ENCODE peak calls at places on chromosomes 3 and 15, in ten cellular contexts. X is ecto neural progenitor cell, Y is epithelial cell of esophagus, N is NCI-H510A treated with DMSO at 0.1 percent for 48 hours, J is HFF-Myc, H is NCI-H1105, U is EH, K is DMS153, V is T-cell, S is GM20000. W is an unnamed sample.

GRCh38 chr3:58557496-58557895 is 19.7 kb downstream of the FAM107A start:
- DNase-seq in K (no peak), J (no peak), H (no peak), X (no peak), S (no peak), N (no peak), Y (no peak), U (no peak), V (no peak), W (no peak)

GRCh38 chr15:82570721-82571519 is 30.7 kb upstream of the RPS17 start:
- DNase-seq in N (no peak), U (peak), K (no peak), S (no peak), J (no peak), X (no peak), H (no peak), Y (no peak), V (no peak), W (no peak)

GRCh38 chr3:52238761-52239701 is at the start of gene TWF2:
- DNase-seq in S (peak), H (peak), N (peak), K (peak), X (peak), J (no peak), U (peak), V (peak), Y (peak), W (no peak)

GRCh38 chr3:42707620-42708355 is 5.2 kb upstream of the HHATL start:
- DNase-seq in X (peak), J (no peak), S (no peak), K (no peak), H (no peak), N (no peak), V (no peak), Y (no peak), U (no peak), W (no peak)

GRCh38 chr3:133162906-133163305 is 124.7 kb downstream of the TMEM108 start:
- DNase-seq in K (no peak), Y (no peak), V (no peak), X (no peak), H (no peak), U (no peak), N (no peak), J (no peak), S (no peak), W (no peak)

GRCh38 chr3:124007186-124007585 is 15.3 kb upstream of the ROPN1 start:
- DNase-seq in K (no peak), Y (no peak), X (no peak), V (no peak), H (no peak), J (no peak), U (peak), N (no peak), S (no peak), W (no peak)

GRCh38 chr3:141305436-141305835 is 62.9 kb upstream of the ZBTB38 start:
- DNase-seq in S (no peak), U (peak), J (no peak), K (no peak), X (no peak), V (no peak), H (peak), N (no peak), Y (peak), W (no peak)

GRCh38 chr15:92665100-92665555 is 9.6 kb upstream of the FAM174B start:
- DNase-seq in V (no peak), U (peak), J (no peak), Y (no peak), N (no peak), K (no peak), H (no peak), X (no peak), S (no peak), W (no peak)

GRCh38 chr3:133745981-133746721 is at the start of gene TF:
- DNase-seq in J (no peak), V (no peak), H (no peak), U (no peak), N (no peak), X (no peak), K (no peak), Y (no peak), S (no peak), W (no peak)

GRCh38 chr3:10744098-10744465 is 71.9 kb upstream of the SLC6A11 start:
- DNase-seq in J (no peak), N (peak), K (no peak), H (no peak), X (no peak), S (no peak), Y (peak), V (no peak), U (peak), W (no peak)

GRCh38 chr3:9135930-9136525 is 113.4 kb downstream of the SRGAP3 start:
- DNase-seq in J (no peak), X (peak), S (no peak), N (no peak), V (no peak), K (no peak), H (no peak), U (no peak), Y (no peak), W (no peak)

GRCh38 chr3:11651900-11652299 is 8.2 kb upstream of the VGLL4 start:
- DNase-seq in J (no peak), K (no peak), Y (peak), H (no peak), N (no peak), U (peak), S (peak), X (no peak), V (no peak), W (no peak)

GRCh38 chr3:177169936-177170722 is 27.2 kb downstream of the TBL1XR1 start:
- DNase-seq in X (no peak), S (no peak), U (no peak), Y (peak), N (no peak), J (no peak), K (no peak), H (peak), V (no peak), W (peak)

GRCh38 chr3:176090727-176091126 is 1106.6 kb downstream of the TBL1XR1 start:
- DNase-seq in S (no peak), N (no peak), X (no peak), K (no peak), J (no peak), Y (no peak), U (no peak), H (no peak), V (no peak), W (no peak)

GRCh38 chr15:99925661-99926461 is 192.6 kb upstream of the LYSMD4 start:
- DNase-seq in X (no peak), H (no peak), V (peak), U (no peak), S (peak), J (no peak), Y (peak), N (no peak), K (no peak), W (no peak)

GRCh38 chr3:106699093-106699492 is 678.1 kb upstream of the CCDC54 start:
- DNase-seq in Y (peak), V (no peak), U (no peak), J (no peak), X (peak), K (peak), H (peak), S (no peak), N (peak), W (peak)

GRCh38 chr3:130700541-130700940 is 46.1 kb downstream of the PIK3R4 start:
- DNase-seq in J (no peak), S (no peak), K (no peak), H (no peak), N (no peak), V (no peak), Y (no peak), X (no peak), U (no peak), W (no peak)